ENCODE peak calls at places on chromosomes 11 and 22, in seven cellular contexts. P is HCT116, D is mammary epithelial cell, Q is breast epithelium, G is prostate gland, N is suprapubic skin, F is BE2C. B is an unnamed sample.

GRCh38 chr11:4936745-4937144 is 10.7 kb downstream of the OR51A4 start:
- DNase-seq in G (no peak), P (no peak), F (no peak), N (no peak), D (no peak), Q (no peak), B (no peak)

GRCh38 chr11:31870609-31871309 is 59.6 kb upstream of the PAX6 start:
- DNase-seq in N (no peak), P (peak; percentile 48), D (peak; percentile 23), F (peak; percentile 57), Q (peak; percentile 58), G (peak; percentile 23), B (no peak)

GRCh38 chr11:106076421-106076922 is 675 bp downstream of the KBTBD3 start:
- DNase-seq in G (peak; percentile 20), D (no peak), N (no peak), F (peak; percentile 13), P (no peak), Q (no peak), B (no peak)

GRCh38 chr11:92627615-92628201 is 341.7 kb upstream of the MTNR1B start:
- DNase-seq in P (no peak), Q (no peak), G (no peak), F (no peak), N (no peak), D (peak; percentile 44), B (peak; percentile 22)

GRCh38 chr11:75428301-75428724 is 4.7 kb downstream of the KLHL35 start:
- DNase-seq in D (no peak), N (peak; percentile 91), Q (peak; percentile 81), F (peak; percentile 98), G (peak; percentile 78), P (no peak), B (peak; percentile 60)

GRCh38 chr11:35814720-35815305 is 129.0 kb upstream of the LDLRAD3 start:
- DNase-seq in Q (no peak), P (no peak), N (no peak), D (no peak), G (no peak), F (no peak), B (no peak)

GRCh38 chr22:40610329-40610850 is 26.1 kb downstream of the MRTFA start:
- DNase-seq in F (no peak), G (no peak), N (no peak), Q (no peak), D (no peak), P (no peak), B (no peak)

GRCh38 chr22:37202001-37202555 is 10.2 kb downstream of the SSTR3 start:
- DNase-seq in D (no peak), F (no peak), G (no peak), P (no peak), N (peak; percentile 38), Q (peak; percentile 30), B (no peak)

GRCh38 chr11:98940913-98941312 is 79.8 kb upstream of the CNTN5 start:
- DNase-seq in Q (no peak), G (no peak), P (no peak), D (no peak), F (no peak), N (no peak), B (no peak)

GRCh38 chr11:35907648-35908431 is 36.0 kb upstream of the LDLRAD3 start:
- DNase-seq in G (peak; percentile 90), D (peak; percentile 83), N (peak; percentile 71), Q (no peak), P (peak; percentile 54), F (no peak), B (peak; percentile 99)

GRCh38 chr11:80860632-80861031 is 1419.8 kb upstream of the TENM4 start:
- DNase-seq in D (peak; percentile 61), F (no peak), G (no peak), Q (no peak), P (no peak), N (no peak), B (no peak)

GRCh38 chr22:50316114-50317065 is 8.9 kb upstream of the PLXNB2 start:
- DNase-seq in Q (no peak), F (peak; percentile 7), D (no peak), G (no peak), P (no peak), N (no peak), B (no peak)

GRCh38 chr22:17881366-17881765 is 107.1 kb upstream of the BID start:
- DNase-seq in D (no peak), P (no peak), F (no peak), G (no peak), Q (no peak), N (no peak), B (no peak)

GRCh38 chr11:11998091-11998781 is 10.2 kb downstream of the DKK3 start:
- DNase-seq in N (no peak), G (no peak), D (peak; percentile 86), P (no peak), Q (no peak), F (no peak), B (peak; percentile 67)

GRCh38 chr11:27663294-27663693 is 37.0 kb downstream of the BDNF start:
- DNase-seq in D (no peak), F (no peak), P (no peak), N (no peak), G (no peak), Q (no peak), B (no peak)
- H3K4me3 ChIP-seq in D (no peak overlapping the region), F (no peak overlapping the region), P (no peak overlapping the region), N (no peak overlapping the region), G (no peak overlapping the region), Q (no peak overlapping the region), B (no peak overlapping the region)

GRCh38 chr11:78268516-78269410 is 80.0 kb downstream of the USP35 start:
- DNase-seq in Q (no peak), P (no peak), F (no peak), N (no peak), G (no peak), D (no peak), B (peak; percentile 77)
- H3K4me3 ChIP-seq in Q (no peak overlapping the region), P (no peak overlapping the region), F (no peak overlapping the region), N (no peak overlapping the region), G (no peak overlapping the region), D (no peak overlapping the region), B (no peak overlapping the region)

DNA sequence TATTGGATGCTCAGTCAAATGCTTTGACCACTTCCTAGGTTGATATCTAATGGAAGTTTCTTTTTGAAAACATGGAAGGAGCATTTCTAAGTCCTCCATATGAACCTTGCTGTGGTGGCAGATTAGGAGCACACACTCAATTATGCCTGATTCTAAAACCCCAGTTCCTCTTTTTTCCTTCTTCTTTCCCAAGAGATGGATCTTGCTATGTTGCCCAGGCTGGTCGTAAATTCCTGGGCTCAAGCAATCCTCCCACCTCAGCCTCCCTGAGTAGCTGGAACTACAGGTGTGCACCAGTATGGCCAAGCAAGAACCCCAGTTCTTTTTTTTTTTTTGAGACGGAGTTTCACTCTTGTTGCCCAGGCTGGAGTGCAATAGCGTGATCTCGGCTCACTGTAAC is 3.0 kb downstream of the LYVE1 start:
- DNase-seq in D (no peak), P (no peak), F (no peak), Q (no peak), N (no peak), G (no peak), B (no peak)
- H3K4me3 ChIP-seq in D (no peak overlapping the region), P (no peak overlapping the region), F (no peak overlapping the region), Q (peak overlapping the region; percentile 33), N (peak overlapping the region; percentile 16), G (no peak overlapping the region), B (no peak overlapping the region)

GRCh38 chr11:44575288-44575672 is 9.8 kb downstream of the CD82 start:
- DNase-seq in P (no peak), N (no peak), D (peak; percentile 84), G (no peak), Q (no peak), F (no peak), B (no peak)
- H3K4me3 ChIP-seq in P (no peak overlapping the region), N (no peak overlapping the region), D (no peak overlapping the region), G (no peak overlapping the region), Q (no peak overlapping the region), F (no peak overlapping the region), B (no peak overlapping the region)

B was measured in skeletal muscle cell.